ENCODE peak calls at places on chromosome 19, in four cellular contexts. One of them, this sample, is unnamed.

GRCh38 chr19:32231691-32232090 is 113.7 kb upstream of the ZNF507 start:
- DNase-seq in progenitor cell of endocrine pancreas: no peak
- DNase-seq in tibial artery: no peak
- DNase-seq in HTR-8/SVneo: no peak
- DNase-seq in this sample: no peak

GRCh38 chr19:54959840-54960239 is 6.3 kb upstream of the NLRP2 start:
- DNase-seq in progenitor cell of endocrine pancreas: no peak
- DNase-seq in tibial artery: no peak
- DNase-seq in HTR-8/SVneo: no peak
- DNase-seq in this sample: no peak

GRCh38 chr19:582497-583197 is 7.0 kb upstream of the HCN2 start:
- DNase-seq in progenitor cell of endocrine pancreas: no peak
- DNase-seq in tibial artery: no peak
- DNase-seq in HTR-8/SVneo: no peak
- DNase-seq in this sample: no peak

GRCh38 chr19:45884682-45885555 is 1.0 kb downstream of the IRF2BP1 start:
- DNase-seq in progenitor cell of endocrine pancreas: no peak
- DNase-seq in tibial artery: no peak
- DNase-seq in HTR-8/SVneo: no peak
- DNase-seq in this sample: no peak

GRCh38 chr19:53131085-53131484 is 1.6 kb downstream of the ZNF415 start:
- DNase-seq in progenitor cell of endocrine pancreas: no peak
- DNase-seq in tibial artery: no peak
- DNase-seq in HTR-8/SVneo: no peak
- DNase-seq in this sample: no peak

GRCh38 chr19:34274284-34274826 is 20.0 kb downstream of the GARRE1 start:
- DNase-seq in progenitor cell of endocrine pancreas: no peak
- DNase-seq in tibial artery: no peak
- DNase-seq in HTR-8/SVneo: peak; percentile 44
- DNase-seq in this sample: no peak

GRCh38 chr19:46828484-46828883 is 22.2 kb downstream of the AP2S1 start:
- DNase-seq in progenitor cell of endocrine pancreas: no peak
- DNase-seq in tibial artery: no peak
- DNase-seq in HTR-8/SVneo: no peak
- DNase-seq in this sample: no peak

GRCh38 chr19:19214892-19215291 is 3.1 kb downstream of the NCAN start:
- DNase-seq in progenitor cell of endocrine pancreas: peak; percentile 86
- DNase-seq in tibial artery: no peak
- DNase-seq in HTR-8/SVneo: peak; percentile 66
- DNase-seq in this sample: no peak

GRCh38 chr19:2926341-2927031 is 18.3 kb downstream of the ZNF77 start:
- DNase-seq in progenitor cell of endocrine pancreas: no peak
- DNase-seq in tibial artery: no peak
- DNase-seq in HTR-8/SVneo: no peak
- DNase-seq in this sample: no peak

GRCh38 chr19:58561373-58562125 is 3.1 kb upstream of the UBE2M start:
- DNase-seq in progenitor cell of endocrine pancreas: no peak
- DNase-seq in tibial artery: no peak
- DNase-seq in HTR-8/SVneo: no peak
- DNase-seq in this sample: no peak

GRCh38 chr19:2381151-2381822 is 21.2 kb downstream of the TMPRSS9 start:
- DNase-seq in progenitor cell of endocrine pancreas: no peak
- DNase-seq in tibial artery: no peak
- DNase-seq in HTR-8/SVneo: no peak
- DNase-seq in this sample: no peak

GRCh38 chr19:12913011-12913561 is 6.0 kb downstream of the SYCE2 start:
- DNase-seq in progenitor cell of endocrine pancreas: no peak
- DNase-seq in tibial artery: peak; percentile 65
- DNase-seq in HTR-8/SVneo: no peak
- DNase-seq in this sample: no peak

This sample was measured in HCT116.